ENCODE peak calls at places on chromosomes 1 and 21, in seven cellular contexts. K is neural progenitor cell; L is epithelial cell of prostate; B is endothelial cell; V is CD4-positive, CD25-positive, alpha-beta regulatory T cell; O is CD8-positive, alpha-beta T cell; N is KG1. I is an unnamed sample.

GRCh38 chr21:20445971-20446370 is 552.2 kb upstream of the NCAM2 start:
- DNase-seq in O (no peak), B (no peak), N (no peak), K (no peak), L (no peak), V (no peak), I (no peak)

GRCh38 chr1:6601865-6602668 is 602 bp downstream of the KLHL21 start:
- DNase-seq in B (no peak), L (no peak), N (no peak), K (peak; percentile 77), V (peak; percentile 55), O (no peak), I (peak; percentile 37)

GRCh38 chr21:46189213-46189958 is 5.1 kb upstream of the SPATC1L start:
- DNase-seq in L (no peak), V (no peak), N (no peak), O (no peak), B (no peak), K (no peak), I (no peak)

GRCh38 chr21:36425286-36425685 is 40.1 kb downstream of the CHAF1B start:
- DNase-seq in B (no peak), L (no peak), N (no peak), V (no peak), K (no peak), O (no peak), I (no peak)

GRCh38 chr1:87795615-87796337 is 467.1 kb downstream of the LMO4 start:
- DNase-seq in V (no peak), B (no peak), N (no peak), L (no peak), O (no peak), K (no peak), I (no peak)

GRCh38 chr1:17080881-17081280 is 27.0 kb upstream of the SDHB start:
- DNase-seq in N (no peak), K (no peak), O (no peak), V (no peak), L (no peak), B (no peak), I (no peak)

GRCh38 chr1:109624215-109625010 is 4.8 kb downstream of the AMPD2 start:
- DNase-seq in O (no peak), K (no peak), V (peak; percentile 51), L (no peak), B (no peak), N (no peak), I (no peak)

GRCh38 chr1:164767257-164768044 is 208.5 kb downstream of the PBX1 start:
- DNase-seq in K (no peak), V (no peak), L (no peak), N (no peak), O (no peak), B (no peak), I (no peak)

GRCh38 chr1:11796036-11796828 is 9.5 kb downstream of the MTHFR start:
- DNase-seq in K (no peak), N (no peak), L (no peak), B (no peak), O (no peak), V (no peak), I (no peak)

GRCh38 chr1:7338439-7338838 is 432.7 kb upstream of the VAMP3 start:
- DNase-seq in L (no peak), K (no peak), N (no peak), V (no peak), O (no peak), B (no peak), I (no peak)

I was measured in naive thymus-derived CD4-positive, alpha-beta T cell.